ENCODE peak calls at places on chromosomes 11 and 22, in ten cellular contexts. K is lower leg skin, T is LNCaP clone FGC, N is fibroblast of the aortic adventitia, S is fibroblast of mammary gland, V is IMR-90, L is transverse colon, W is GM23338, M is GM10248, D is K562. P is an unnamed sample.

GRCh38 chr11:11789735-11790369 is 51.9 kb upstream of the USP47 start:
- DNase-seq in T (no peak), W (peak), V (peak), K (no peak), N (peak), M (no peak), S (peak), L (no peak), D (peak), P (no peak)

GRCh38 chr11:117909611-117910382 is 19.4 kb downstream of the TMPRSS13 start:
- DNase-seq in W (no peak), N (no peak), D (peak), S (no peak), K (no peak), V (no peak), M (no peak), T (no peak), L (no peak), P (no peak)

GRCh38 chr11:58179648-58180047 is 9.2 kb upstream of the OR9Q2 start:
- DNase-seq in S (no peak), T (no peak), L (no peak), W (no peak), V (no peak), M (no peak), K (no peak), D (peak), N (no peak), P (no peak)

GRCh38 chr11:119351232-119351631 is 4.7 kb upstream of the MFRP start:
- DNase-seq in S (no peak), K (no peak), D (no peak), V (no peak), T (no peak), L (no peak), M (no peak), W (no peak), N (no peak), P (no peak)

GRCh38 chr22:23223566-23224317 is 43.4 kb downstream of the BCR start:
- DNase-seq in D (peak), M (no peak), S (no peak), L (peak), K (no peak), V (no peak), W (no peak), N (no peak), T (no peak), P (no peak)

GRCh38 chr11:130726234-130726559 is 190.1 kb downstream of the SNX19 start:
- DNase-seq in S (peak), W (no peak), M (no peak), T (no peak), D (no peak), K (no peak), V (peak), N (peak), L (peak), P (no peak)

GRCh38 chr22:17924735-17925727 is 99.3 kb downstream of the MICAL3 start:
- DNase-seq in L (no peak), T (no peak), M (no peak), D (no peak), S (no peak), K (no peak), W (no peak), N (peak), V (no peak), P (no peak)

GRCh38 chr22:29043906-29044575 is 17.6 kb downstream of the C22orf31 start:
- DNase-seq in N (peak), S (peak), K (no peak), M (no peak), D (no peak), W (no peak), V (peak), L (no peak), T (no peak), P (no peak)

GRCh38 chr22:46421272-46421671 is 85.8 kb downstream of the TRMU start:
- DNase-seq in L (no peak), V (no peak), D (no peak), M (peak), W (no peak), K (no peak), S (no peak), N (no peak), T (no peak), P (no peak)

GRCh38 chr22:48167238-48167637 is 1404.8 kb downstream of the TBC1D22A start:
- DNase-seq in N (no peak), D (peak), S (no peak), T (no peak), K (no peak), V (no peak), W (peak), L (no peak), M (no peak), P (no peak)

GRCh38 chr22:46801331-46801811 is 38.9 kb downstream of the TBC1D22A start:
- DNase-seq in S (no peak), K (no peak), W (no peak), N (no peak), T (peak), D (no peak), V (no peak), L (no peak), M (no peak), P (no peak)

GRCh38 chr11:7630002-7630401 is 43.3 kb downstream of the CYB5R2 start:
- DNase-seq in S (no peak), D (no peak), M (no peak), T (no peak), L (no peak), N (peak), W (no peak), K (no peak), V (no peak), P (no peak)

GRCh38 chr22:38923463-38924196 is 33.8 kb upstream of the APOBEC3A start:
- DNase-seq in S (peak), W (peak), L (peak), V (peak), T (peak), K (peak), M (no peak), D (peak), N (peak), P (no peak)

GRCh38 chr11:116694017-116694725 is 78.6 kb downstream of the BUD13 start:
- DNase-seq in V (no peak), T (no peak), W (no peak), D (no peak), S (no peak), N (no peak), K (no peak), L (no peak), M (no peak), P (no peak)

GRCh38 chr11:17552041-17552355 is 4.9 kb downstream of the OTOG start:
- DNase-seq in W (no peak), D (no peak), S (no peak), N (no peak), L (no peak), K (no peak), T (no peak), V (no peak), M (no peak), P (no peak)

GRCh38 chr11:117189941-117190544 is 9.1 kb upstream of the TAGLN start:
- DNase-seq in K (no peak), D (no peak), S (no peak), V (no peak), T (no peak), M (peak), L (peak), N (no peak), W (no peak), P (no peak)

GRCh38 chr22:45793161-45793560 is 121.5 kb downstream of the ATXN10 start:
- DNase-seq in M (no peak), W (no peak), N (no peak), S (no peak), T (no peak), V (no peak), L (no peak), K (no peak), D (no peak), P (no peak)

GRCh38 chr11:73306069-73306468 is 2.0 kb upstream of the ARHGEF17 start:
- DNase-seq in D (no peak), N (no peak), V (no peak), L (no peak), S (no peak), T (no peak), M (no peak), K (no peak), W (peak), P (no peak)

GRCh38 chr22:28411125-28411524 is 268.5 kb downstream of the TTC28 start:
- DNase-seq in L (no peak), N (peak), V (no peak), S (no peak), D (no peak), W (no peak), M (no peak), T (no peak), K (no peak), P (no peak)

GRCh38 chr22:46528121-46528610 is 9.3 kb downstream of the CELSR1 start:
- DNase-seq in D (peak), K (no peak), L (no peak), M (no peak), S (no peak), N (peak), V (peak), W (no peak), T (no peak), P (no peak)

GRCh38 chr11:235180-235997 is 753 bp downstream of the SIRT3 start:
- DNase-seq in D (no peak), T (no peak), N (peak), M (no peak), K (no peak), W (no peak), L (no peak), S (peak), V (peak), P (no peak)

GRCh38 chr11:30433831-30434230 is 110.9 kb downstream of the ARL14EP start:
- DNase-seq in K (no peak), W (no peak), T (no peak), L (no peak), S (no peak), M (no peak), N (no peak), D (no peak), V (no peak), P (no peak)

GRCh38 chr11:76769071-76769560 is 14.0 kb upstream of the TSKU start:
- DNase-seq in D (no peak), M (no peak), S (no peak), K (no peak), V (peak), L (no peak), T (no peak), W (no peak), N (no peak), P (no peak)

GRCh38 chr11:107606122-107606521 is 15.2 kb downstream of the ELMOD1 start:
- DNase-seq in D (no peak), L (no peak), S (no peak), K (no peak), N (no peak), W (peak), M (no peak), V (no peak), T (no peak), P (no peak)

GRCh38 chr11:119377961-119378667 is 3.4 kb downstream of the USP2 start:
- DNase-seq in M (no peak), T (no peak), S (no peak), L (no peak), V (no peak), N (no peak), W (no peak), K (no peak), D (peak), P (no peak)

GRCh38 chr11:4095509-4096230 is 1.1 kb downstream of the RRM1 start:
- DNase-seq in V (peak), M (no peak), K (no peak), T (no peak), S (peak), D (peak), N (peak), L (no peak), W (no peak), P (no peak)

GRCh38 chr11:79018371-79018849 is 422.4 kb downstream of the TENM4 start:
- DNase-seq in K (no peak), L (no peak), S (peak), D (peak), W (no peak), V (peak), M (no peak), N (peak), T (no peak), P (no peak)

GRCh38 chr22:28052818-28053217 is 133.8 kb upstream of the PITPNB start:
- DNase-seq in W (peak), T (no peak), M (no peak), K (no peak), S (no peak), D (no peak), V (no peak), L (no peak), N (no peak), P (no peak)

GRCh38 chr11:134469627-134470026 is 57.6 kb upstream of the B3GAT1 start:
- DNase-seq in V (no peak), D (peak), K (no peak), W (peak), L (no peak), N (no peak), M (no peak), T (no peak), S (no peak), P (no peak)

DNA sequence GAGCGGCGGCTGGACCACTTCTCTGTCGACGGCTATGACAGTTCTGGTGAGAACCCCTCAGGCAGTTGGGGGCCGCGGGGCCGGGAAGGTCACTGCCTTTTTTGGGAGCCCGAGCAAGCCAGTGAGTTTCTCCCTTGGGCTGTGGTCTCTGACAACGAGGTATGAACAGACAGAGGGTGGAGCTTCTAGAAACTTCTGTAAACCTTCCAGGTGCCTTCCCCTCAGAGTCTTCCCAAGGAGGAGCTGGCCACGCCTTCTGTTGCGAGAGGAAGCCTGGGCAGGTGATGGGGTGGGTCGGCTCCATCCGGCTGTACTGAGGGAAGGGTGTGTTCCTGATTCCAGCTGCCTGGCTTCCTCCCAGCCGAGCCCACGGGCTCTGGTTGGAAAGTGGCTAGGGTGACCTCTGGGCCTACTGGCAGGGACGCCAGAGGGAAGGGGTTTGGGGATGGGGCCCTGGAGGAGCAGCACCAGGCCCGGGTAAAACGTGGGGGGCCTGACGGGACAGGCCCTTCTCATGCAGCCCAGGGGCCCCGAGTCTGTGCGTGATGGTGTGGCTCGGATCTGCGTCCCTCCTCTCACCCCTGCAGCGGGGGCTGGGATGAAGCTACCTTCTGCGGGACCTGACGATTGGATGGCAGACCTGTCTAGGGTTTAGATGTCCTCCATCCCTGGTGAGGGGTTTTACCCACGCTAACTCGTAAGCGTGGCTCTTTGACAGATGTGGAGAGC is 110.8 kb downstream of the KCNQ1OT1 start:
- DNase-seq in V (no peak), M (peak), D (no peak), T (no peak), K (no peak), N (no peak), L (peak), S (no peak), W (no peak), P (peak)
- TF ChIP-seq CTCF in V (no peak), M (no peak), D (no peak), T (no peak), K (no peak), N (no peak), L (no peak), S (no peak), W (no peak), P (no peak)

DNA sequence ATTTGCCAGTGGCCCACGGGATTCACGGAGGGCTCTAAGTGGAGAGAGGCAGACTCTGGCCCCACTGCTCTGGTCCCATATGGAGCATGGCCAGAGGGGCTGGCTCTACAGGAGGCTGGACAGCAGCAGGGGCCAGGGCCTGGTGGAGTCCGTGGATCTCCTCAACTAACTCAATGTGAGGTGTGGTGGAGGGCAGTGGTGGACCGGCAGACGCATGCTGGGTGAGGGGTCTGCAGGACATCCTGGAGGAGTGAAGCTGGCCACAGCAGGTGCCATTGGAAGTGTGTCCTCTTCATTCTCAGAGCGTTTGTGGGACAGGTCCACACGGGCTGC is 15.6 kb downstream of the IGF2 start:
- DNase-seq in L (no peak), K (no peak), S (no peak), N (no peak), D (no peak), V (no peak), M (no peak), T (no peak), W (no peak), P (peak)
- TF ChIP-seq CTCF in L (no peak), K (no peak), S (no peak), N (no peak), D (no peak), V (no peak), M (no peak), T (no peak), W (no peak), P (no peak)

DNA sequence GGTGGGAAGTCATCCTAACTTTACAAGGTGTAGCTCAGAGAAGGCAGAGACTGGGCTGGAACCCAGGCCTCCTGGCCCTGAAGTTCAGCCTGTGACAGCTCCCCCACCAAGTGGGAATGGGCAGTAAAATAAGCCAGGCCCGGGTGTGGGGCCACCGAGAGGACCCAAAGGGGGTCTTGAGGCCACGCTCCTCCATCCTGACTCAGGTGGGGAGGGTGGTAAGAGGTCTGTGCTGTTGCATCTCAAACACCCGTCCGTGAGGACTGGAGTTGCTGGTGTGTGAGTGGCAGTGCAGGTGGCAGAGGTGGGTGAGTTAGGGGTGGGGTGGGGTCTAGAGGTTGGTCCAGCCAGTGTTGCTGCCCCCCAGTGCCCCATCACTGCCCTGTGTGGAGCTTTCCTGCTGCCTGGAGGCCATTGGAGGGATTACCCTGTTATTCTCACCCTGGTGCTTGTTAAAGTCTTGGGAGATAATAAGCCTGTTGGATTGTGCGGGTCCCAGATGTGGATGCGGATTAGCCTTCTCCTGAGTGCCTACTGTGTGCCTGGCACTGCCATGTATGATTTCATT is 12.7 kb downstream of the SERPINH1 start:
- DNase-seq in N (no peak), T (no peak), D (no peak), W (no peak), S (no peak), K (no peak), M (no peak), V (no peak), L (no peak), P (no peak)
- TF ChIP-seq CTCF in N (peak), T (no peak), D (peak), W (peak), S (peak), K (no peak), M (no peak), V (peak), L (no peak), P (no peak)

GRCh38 chr22:26143801-26144325 is 25.4 kb upstream of the SEZ6L start:
- DNase-seq in K (no peak), N (no peak), T (no peak), D (no peak), L (no peak), V (no peak), W (no peak), S (no peak), M (no peak), P (no peak)

GRCh38 chr22:26134654-26135330 is 34.5 kb upstream of the SEZ6L start:
- DNase-seq in T (no peak), S (no peak), D (peak), W (peak), V (no peak), K (no peak), N (no peak), M (no peak), L (no peak), P (no peak)

DNA sequence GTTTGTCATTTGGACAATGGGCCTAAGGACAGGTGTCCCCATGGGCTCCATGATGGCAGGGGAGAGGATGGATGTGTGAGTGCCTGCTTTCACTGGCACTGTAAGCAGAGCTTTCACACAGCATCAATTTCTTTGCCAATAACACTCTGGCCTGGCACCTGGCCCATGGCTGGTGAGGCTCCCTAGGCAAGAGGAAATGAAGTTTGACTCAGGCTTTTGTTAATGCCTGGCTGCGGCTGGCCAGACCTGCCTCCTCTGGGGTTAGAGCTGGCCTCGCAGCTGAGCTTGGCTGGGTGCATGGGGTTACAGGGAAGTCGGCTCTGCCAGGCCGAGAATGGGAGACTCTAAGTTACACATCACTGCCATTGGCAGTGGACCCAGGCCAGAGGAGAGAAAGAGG is 29.9 kb upstream of the SEZ6L start:
- DNase-seq in L (no peak), T (no peak), S (no peak), K (no peak), D (no peak), N (no peak), M (no peak), V (no peak), W (no peak), P (no peak)
- TF ChIP-seq CTCF in L (no peak), T (no peak), S (no peak), K (no peak), D (no peak), N (no peak), M (no peak), V (no peak), W (no peak), P (no peak)

GRCh38 chr11:69948256-69949141 is 129.3 kb upstream of the FGF3 start:
- DNase-seq in N (peak), L (peak), K (no peak), S (no peak), M (no peak), W (peak), V (peak), D (peak), T (no peak), P (no peak)
- TF ChIP-seq CTCF in N (no peak), L (peak), K (no peak), S (no peak), M (no peak), W (peak), V (no peak), D (no peak), T (no peak), P (peak)

GRCh38 chr11:127070808-127071207 is 70.2 kb upstream of the KIRREL3 start:
- DNase-seq in T (no peak), M (no peak), W (no peak), V (no peak), N (no peak), K (no peak), S (no peak), L (no peak), D (no peak), P (no peak)

GRCh38 chr11:127073621-127074020 is 73.1 kb upstream of the KIRREL3 start:
- DNase-seq in W (no peak), N (no peak), M (no peak), S (no peak), V (no peak), K (no peak), T (no peak), D (no peak), L (no peak), P (no peak)

GRCh38 chr11:127071606-127072005 is 71.0 kb upstream of the KIRREL3 start:
- DNase-seq in T (no peak), N (no peak), M (no peak), V (no peak), D (no peak), S (no peak), W (no peak), K (no peak), L (no peak), P (no peak)

DNA sequence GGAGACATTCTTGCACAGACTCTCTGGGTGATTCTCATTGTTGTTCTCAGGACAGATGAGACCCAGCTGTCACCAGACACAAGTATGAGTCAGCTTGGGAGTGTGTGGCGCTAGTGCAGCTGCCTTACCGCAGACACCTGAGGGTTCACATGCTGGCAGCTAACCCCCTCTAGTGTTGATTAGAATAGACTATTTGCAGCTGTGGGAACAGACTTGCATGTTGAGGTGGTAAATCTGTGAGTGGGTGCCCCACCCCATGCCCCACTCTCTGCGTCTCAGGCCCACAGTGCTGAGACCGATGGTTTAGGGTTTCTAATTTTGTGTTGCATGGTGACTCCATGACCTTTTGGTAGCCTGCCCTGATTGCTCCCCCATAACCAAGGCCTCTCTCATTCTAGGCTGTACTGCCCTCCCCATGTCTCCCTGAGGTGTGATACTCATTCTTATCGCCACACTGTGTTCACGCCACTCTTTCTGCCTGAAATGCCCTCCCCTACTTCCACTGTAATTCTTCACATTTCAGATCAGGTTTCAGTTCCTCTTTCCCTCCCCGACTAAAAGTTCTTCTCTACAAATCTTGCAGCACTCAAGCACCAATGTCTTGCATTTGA is 73.7 kb upstream of the KIRREL3 start:
- DNase-seq in W (peak), S (peak), M (peak), D (peak), N (peak), K (no peak), V (peak), T (no peak), L (peak), P (no peak)
- TF ChIP-seq CTCF in W (peak), S (no peak), M (peak), D (peak), N (no peak), K (no peak), V (peak), T (peak), L (peak), P (peak)